ENCODE peak calls at places on chromosome 10, in five cellular contexts. U is fibroblast of mammary gland, G is AG09319, L is ascending aorta, X is natural killer cell. H is an unnamed sample.

GRCh38 chr10:124683816-124684215 is 60.4 kb downstream of the FAM53B start:
- DNase-seq in U (no peak), G (no peak), L (no peak), X (no peak), H (no peak)

GRCh38 chr10:111323567-111323966 is 246.7 kb downstream of the ADRA2A start:
- DNase-seq in U (peak; percentile 1), G (no peak), L (no peak), X (no peak), H (no peak)

GRCh38 chr10:119216137-119216536 is 8.8 kb downstream of the GRK5 start:
- DNase-seq in U (no peak), G (no peak), L (no peak), X (no peak), H (no peak)

GRCh38 chr10:112852308-112852707 is 97.7 kb upstream of the TCF7L2 start:
- DNase-seq in U (no peak), G (no peak), L (no peak), X (no peak), H (no peak)

GRCh38 chr10:4234661-4235060 is 449.7 kb upstream of the KLF6 start:
- DNase-seq in U (no peak), G (no peak), L (no peak), X (peak; percentile 71), H (no peak)

GRCh38 chr10:93357680-93358079 is 124.5 kb downstream of the MYOF start:
- DNase-seq in U (peak; percentile 29), G (no peak), L (no peak), X (no peak), H (peak; percentile 36)

GRCh38 chr10:69958232-69958902 is 94.3 kb upstream of the MACROH2A2 start:
- DNase-seq in U (peak; percentile 62), G (no peak), L (peak; percentile 62), X (no peak), H (no peak)

GRCh38 chr10:97229322-97229721 is 43.6 kb upstream of the SLIT1 start:
- DNase-seq in U (peak; percentile 57), G (no peak), L (no peak), X (no peak), H (no peak)

GRCh38 chr10:56836659-56837058 is 475.6 kb upstream of the ZWINT start:
- DNase-seq in U (no peak), G (no peak), L (no peak), X (no peak), H (no peak)

GRCh38 chr10:61251089-61251488 is 202.1 kb downstream of the TMEM26 start:
- DNase-seq in U (no peak), G (no peak), L (no peak), X (no peak), H (no peak)

GRCh38 chr10:87862644-87863101 is 660 bp downstream of the KLLN start:
- DNase-seq in U (no peak), G (no peak), L (no peak), X (no peak), H (no peak)
- TF ChIP-seq CTCF in U (no peak), G (no peak), L (no peak), X (no peak), H (no peak)

GRCh38 chr10:106722524-106722923 is 442.0 kb downstream of the SORCS1 start:
- DNase-seq in U (no peak), G (no peak), L (no peak), X (no peak), H (no peak)
- TF ChIP-seq CTCF in U (no peak), G (no peak), L (no peak), X (no peak), H (no peak)

GRCh38 chr10:85791846-85792532 is 574.6 kb downstream of the GRID1 start:
- DNase-seq in U (peak; percentile 14), G (no peak), L (no peak), X (no peak), H (no peak)
- TF ChIP-seq CTCF in U (peak; percentile 8), G (no peak), L (no peak), X (no peak), H (peak; percentile 11)

GRCh38 chr10:14532473-14533251 is 201.9 kb upstream of the FRMD4A start:
- DNase-seq in U (no peak), G (no peak), L (no peak), X (no peak), H (no peak)
- TF ChIP-seq CTCF in U (no peak), G (no peak), L (no peak), X (no peak), H (no peak)

GRCh38 chr10:25455980-25456567 is 281.3 kb downstream of the GPR158 start:
- DNase-seq in U (no peak), G (no peak), L (no peak), X (no peak), H (no peak)
- TF ChIP-seq CTCF in U (no peak), G (no peak), L (no peak), X (no peak), H (no peak)

GRCh38 chr10:27637601-27638000 is 108.0 kb downstream of the MKX start:
- DNase-seq in U (no peak), G (peak; percentile 56), L (no peak), X (no peak), H (no peak)
- TF ChIP-seq CTCF in U (no peak), G (no peak), L (no peak), X (no peak), H (no peak)

DNA sequence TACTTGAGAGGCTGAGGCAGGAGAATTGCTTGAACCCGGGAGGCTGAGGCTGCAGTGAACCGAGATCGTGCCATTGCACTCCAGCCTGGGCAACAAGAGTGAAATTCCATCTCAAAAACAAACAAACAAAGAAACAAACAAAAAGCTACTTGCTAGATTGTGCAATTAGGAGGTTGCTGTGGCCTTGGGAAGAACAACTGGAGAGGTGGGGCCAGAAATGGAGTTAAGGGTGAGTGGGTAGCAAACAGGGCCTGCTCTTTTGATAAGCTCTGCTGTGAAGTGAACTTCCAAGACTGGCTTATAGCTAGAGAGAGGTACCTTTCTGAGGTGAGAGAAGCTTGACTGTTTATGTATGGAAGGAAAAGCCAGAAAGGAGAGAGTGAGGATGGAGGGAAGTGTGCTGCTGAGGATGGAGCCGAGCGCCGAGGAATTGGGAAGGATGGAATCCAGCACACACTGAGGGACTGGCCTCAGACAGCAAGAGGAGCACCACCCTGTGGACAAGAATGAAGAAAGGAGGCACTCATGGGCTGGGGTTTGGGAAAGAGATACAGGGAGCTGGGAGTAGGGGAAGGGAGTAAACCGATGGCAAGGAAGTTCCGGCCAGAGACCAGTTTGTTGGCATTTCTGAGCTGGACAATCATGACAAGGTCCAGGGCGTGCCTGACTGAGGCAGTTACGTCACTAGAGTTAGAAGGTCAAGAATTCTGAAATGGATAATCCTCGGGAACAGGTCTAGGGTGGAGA is 7.0 kb upstream of the RPEL1 start:
- DNase-seq in U (peak; percentile 55), G (peak; percentile 36), L (peak; percentile 66), X (no peak), H (no peak)
- TF ChIP-seq CTCF in U (peak; percentile 48), G (peak; percentile 60), L (no peak), X (no peak), H (peak; percentile 42)

DNA sequence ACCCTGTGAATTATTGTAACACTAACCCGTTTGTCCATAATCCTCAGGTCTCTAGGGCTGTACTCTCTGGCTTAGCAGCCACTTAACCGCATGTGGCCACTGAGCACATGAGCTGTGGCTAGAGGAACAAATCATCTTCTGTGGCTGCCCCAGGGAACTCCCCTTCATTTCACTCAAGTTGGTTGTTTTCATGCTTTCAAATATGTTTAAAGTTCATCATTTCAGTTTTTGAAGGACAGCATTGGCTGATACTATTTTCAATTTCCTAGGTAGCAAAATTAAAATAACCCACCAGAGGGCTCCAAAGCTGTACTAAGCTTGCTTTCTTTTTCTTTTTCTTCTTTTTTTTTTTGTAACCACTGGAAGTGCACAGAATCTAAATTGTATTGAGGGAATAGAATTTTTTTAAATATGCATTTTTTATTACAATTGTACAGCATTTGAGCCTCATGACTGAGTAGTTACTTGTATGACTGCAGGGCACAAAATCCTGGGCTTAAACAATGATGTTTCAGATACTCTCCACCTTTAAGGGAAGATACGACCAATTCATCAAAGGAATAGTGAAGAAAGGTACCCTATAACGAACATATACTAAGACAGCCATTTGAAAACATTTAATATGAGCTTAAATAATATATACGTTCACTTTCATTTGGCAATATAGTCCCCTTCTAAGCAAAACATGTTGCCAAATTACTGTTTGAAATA is 38.6 kb downstream of the MRC1 start:
- DNase-seq in U (peak; percentile 41), G (no peak), L (no peak), X (no peak), H (no peak)
- TF ChIP-seq CTCF in U (peak; percentile 50), G (peak; percentile 42), L (no peak), X (peak; percentile 38), H (peak; percentile 23)